ENCODE peak calls at places on chromosomes 13 and 19, in five cellular contexts. W, H, G, P and Z are unnamed samples.

GRCh38 chr19:8333771-8334457 is 9.1 kb downstream of the KANK3 start:
- DNase-seq in W (no peak), H (peak; percentile 68), G (no peak), P (no peak), Z (no peak)

GRCh38 chr13:62162860-62163259 is 747.2 kb upstream of the PCDH20 start:
- DNase-seq in W (no peak), H (no peak), G (no peak), P (no peak), Z (no peak)

GRCh38 chr19:54560881-54561385 is 12.7 kb upstream of the LILRA2 start:
- DNase-seq in W (no peak), H (no peak), G (no peak), P (no peak), Z (no peak)

GRCh38 chr13:85864963-85865530 is 65.8 kb upstream of the SLITRK6 start:
- DNase-seq in W (no peak), H (peak; percentile 58), G (no peak), P (no peak), Z (peak; percentile 31)

GRCh38 chr19:39737351-39737750 is 478 bp downstream of the CLC start:
- DNase-seq in W (no peak), H (no peak), G (no peak), P (no peak), Z (no peak)

GRCh38 chr19:34351382-34351802 is 13.6 kb upstream of the GPI start:
- DNase-seq in W (no peak), H (no peak), G (no peak), P (no peak), Z (no peak)

GRCh38 chr13:45409993-45410392 is 8.2 kb downstream of the SLC25A30 start:
- DNase-seq in W (no peak), H (no peak), G (no peak), P (no peak), Z (no peak)

GRCh38 chr19:58401825-58402433 is 6.5 kb downstream of the RNF225 start:
- DNase-seq in W (no peak), H (no peak), G (no peak), P (no peak), Z (no peak)

GRCh38 chr19:49205114-49205513 is 47.5 kb downstream of the TRPM4 start:
- DNase-seq in W (no peak), H (no peak), G (no peak), P (no peak), Z (no peak)

GRCh38 chr19:12090807-12091206 is 26.3 kb downstream of the ZNF844 start:
- DNase-seq in W (peak; percentile 27), H (peak; percentile 77), G (no peak), P (no peak), Z (no peak)

GRCh38 chr19:2650515-2650914 is 52.0 kb downstream of the GNG7 start:
- DNase-seq in W (no peak), H (no peak), G (no peak), P (no peak), Z (no peak)

GRCh38 chr19:11166281-11167142 is 10.9 kb upstream of the SPC24 start:
- DNase-seq in W (no peak), H (no peak), G (no peak), P (no peak), Z (no peak)

GRCh38 chr13:47679391-47679790 is 321.7 kb downstream of the SUCLA2 start:
- DNase-seq in W (no peak), H (no peak), G (no peak), P (no peak), Z (no peak)

GRCh38 chr19:7926727-7927604 is 1.0 kb upstream of the CTXN1 start:
- DNase-seq in W (no peak), H (no peak), G (no peak), P (no peak), Z (no peak)